ENCODE peak calls at places on chromosomes 12 and 14, in four cellular contexts. V, Z, E and Y are unnamed samples.
A peak's percentile ranks its signal among the peaks of the same experiment; 100 is the strongest.

GRCh38 chr14:100155049-100155621 is 4.3 kb downstream of the DEGS2 start:
- DNase-seq in E (peak; percentile 14), Z (no peak), V (no peak), Y (no peak)

GRCh38 chr12:3752096-3752709 is 706 bp downstream of the CRACR2A start:
- DNase-seq in Z (no peak), E (peak; percentile 58), V (peak; percentile 11), Y (peak; percentile 49)

GRCh38 chr12:112936927-112937326 is 1.3 kb upstream of the OAS3 start:
- DNase-seq in E (no peak), Z (no peak), V (no peak), Y (no peak)

GRCh38 chr14:89256273-89256672 is 160.8 kb downstream of the FOXN3 start:
- DNase-seq in Z (peak; percentile 26), E (no peak), V (no peak), Y (no peak)

GRCh38 chr12:98744692-98745091 is 99.6 kb downstream of the APAF1 start:
- DNase-seq in Z (no peak), V (no peak), E (no peak), Y (no peak)

GRCh38 chr14:91252901-91253794 is 8.6 kb upstream of the GPR68 start:
- DNase-seq in Z (no peak), V (no peak), E (peak; percentile 53), Y (peak; percentile 22)

GRCh38 chr12:111720457-111720856 is 34.6 kb downstream of the ACAD10 start:
- DNase-seq in E (no peak), V (no peak), Z (no peak), Y (no peak)

GRCh38 chr14:25833341-25834121 is 764.3 kb downstream of the NOVA1 start:
- DNase-seq in V (peak; percentile 13), Z (peak; percentile 19), E (no peak), Y (no peak)

GRCh38 chr12:58346032-58346632 is 404.8 kb downstream of the ATP23 start:
- DNase-seq in Z (no peak), V (peak; percentile 49), E (no peak), Y (no peak)

GRCh38 chr12:40103043-40103442 is 2.8 kb downstream of the SLC2A13 start:
- DNase-seq in E (no peak), Z (no peak), V (no peak), Y (no peak)

GRCh38 chr12:12036901-12037300 is 33.8 kb upstream of the BCL2L14 start:
- DNase-seq in V (no peak), Z (no peak), E (no peak), Y (no peak)

GRCh38 chr12:115000038-115000437 is 316.1 kb upstream of the TBX3 start:
- DNase-seq in Z (no peak), V (peak; percentile 74), E (no peak), Y (no peak)

GRCh38 chr14:96494331-96494730 is 7.9 kb upstream of the PAPOLA start:
- DNase-seq in Z (no peak), V (no peak), E (no peak), Y (no peak)

GRCh38 chr12:77923882-77924281 is 93.2 kb downstream of the NAV3 start:
- DNase-seq in V (peak; percentile 35), E (no peak), Z (no peak), Y (no peak)

GRCh38 chr14:75667099-75667498 is 6.1 kb downstream of the TTLL5 start:
- DNase-seq in V (no peak), Z (no peak), E (no peak), Y (no peak)

GRCh38 chr12:34402228-34402898 is 380.1 kb downstream of the ALG10 start:
- DNase-seq in Z (peak; percentile 5), E (peak; percentile 4), V (no peak), Y (peak; percentile 16)
- H3K9me3 ChIP-seq in Z (no peaks in the 10 kb centered on the region), E (no peaks in the 10 kb centered on the region), V (no peaks in the 10 kb centered on the region), Y (peaks cover 39% of the 10 kb centered on the region)

GRCh38 chr12:32692358-32692757 is 13.3 kb downstream of the DNM1L start:
- DNase-seq in Z (no peak), V (no peak), E (no peak), Y (no peak)
- H3K9me3 ChIP-seq in Z (no peaks in the 10 kb centered on the region), V (no peaks in the 10 kb centered on the region), E (no peaks in the 10 kb centered on the region), Y (no peaks in the 10 kb centered on the region)

DNA sequence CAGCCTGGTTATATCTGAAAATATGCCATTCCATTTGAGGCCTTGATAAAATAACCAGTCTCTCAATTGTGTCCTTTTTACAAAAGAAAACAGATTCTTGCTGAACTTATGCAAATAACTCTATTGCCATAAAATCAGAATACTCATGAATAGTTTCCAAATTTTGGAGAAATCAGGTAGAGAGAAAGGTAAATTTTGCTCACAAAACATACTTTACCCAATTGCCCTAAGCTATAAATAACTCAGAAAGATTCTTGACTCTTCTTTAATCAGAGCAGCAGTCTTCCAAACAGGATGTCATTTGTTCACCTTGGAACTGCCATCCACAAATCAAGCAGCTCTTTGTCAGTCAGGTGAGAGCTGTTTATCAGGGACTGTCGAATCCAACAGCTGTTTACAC is 12.6 kb downstream of the ZNF26 start:
- DNase-seq in V (no peak), Z (no peak), E (no peak), Y (no peak)
- H3K9me3 ChIP-seq in V (no peaks in the 10 kb centered on the region), Z (peaks cover 91% of the 10 kb centered on the region), E (no peaks in the 10 kb centered on the region), Y (peaks cover 95% of the 10 kb centered on the region)

GRCh38 chr12:130157998-130158774 is 4.1 kb upstream of the FZD10 start:
- DNase-seq in E (no peak), Z (no peak), V (no peak), Y (no peak)
- H3K9me3 ChIP-seq in E (no peaks in the 10 kb centered on the region), Z (no peaks in the 10 kb centered on the region), V (no peaks in the 10 kb centered on the region), Y (no peaks in the 10 kb centered on the region)

GRCh38 chr12:76108356-76108755 is 23.9 kb upstream of the NAP1L1 start:
- DNase-seq in E (no peak), V (no peak), Z (no peak), Y (no peak)
- H3K9me3 ChIP-seq in E (no peaks in the 10 kb centered on the region), V (no peaks in the 10 kb centered on the region), Z (no peaks in the 10 kb centered on the region), Y (no peaks in the 10 kb centered on the region)

GRCh38 chr12:69519871-69520270 is 49.7 kb downstream of the FRS2 start:
- DNase-seq in E (no peak), V (peak; percentile 95), Z (no peak), Y (no peak)
- H3K9me3 ChIP-seq in E (no peaks in the 10 kb centered on the region), V (no peaks in the 10 kb centered on the region), Z (peaks cover 4% of the 10 kb centered on the region), Y (peaks cover 9% of the 10 kb centered on the region)

DNA sequence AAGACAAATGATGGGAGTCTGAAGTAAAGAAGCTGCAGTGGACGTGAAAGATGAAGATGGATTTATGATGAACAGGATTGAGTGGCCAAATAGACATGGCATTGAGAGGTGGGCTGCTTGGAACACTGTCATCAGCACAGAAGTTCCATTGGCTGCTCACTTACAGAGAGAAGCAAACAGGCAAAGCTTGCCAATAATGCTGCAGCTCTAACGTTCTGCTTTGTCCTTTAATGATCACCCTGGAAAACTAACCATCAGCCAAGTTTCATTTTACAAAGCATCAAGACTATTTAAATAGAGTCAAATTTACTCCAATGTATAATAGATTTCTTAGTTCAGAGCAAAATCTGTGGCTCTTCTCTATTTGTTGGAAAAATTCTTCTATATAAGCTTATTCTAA is 721.5 kb downstream of the TMTC2 start:
- DNase-seq in V (no peak), Z (no peak), E (no peak), Y (no peak)
- H3K9me3 ChIP-seq in V (no peaks in the 10 kb centered on the region), Z (no peaks in the 10 kb centered on the region), E (no peaks in the 10 kb centered on the region), Y (no peaks in the 10 kb centered on the region)

GRCh38 chr14:69654109-69654508 is 42.7 kb downstream of the SUSD6 start:
- DNase-seq in Z (no peak), V (no peak), E (no peak), Y (no peak)
- H3K9me3 ChIP-seq in Z (no peaks in the 10 kb centered on the region), V (no peaks in the 10 kb centered on the region), E (no peaks in the 10 kb centered on the region), Y (no peaks in the 10 kb centered on the region)